ENCODE peak calls at places on chromosomes 13 and 19, in ten cellular contexts. L, Y, X, S, G, D, F, P, H and V are unnamed samples. For H3K27me3 and H3K4me1, the result is how much of the 10 kb centered on the place peaks cover.

GRCh38 chr13:54110597-54110996 is 1082.0 kb downstream of the OLFM4 start:
- DNase-seq in L (no peak), Y (no peak), X (no peak), S (no peak), G (no peak), D (no peak), F (no peak), P (no peak), H (no peak), V (no peak)

GRCh38 chr19:32928806-32929205 is 43.0 kb downstream of the CEP89 start:
- DNase-seq in L (no peak), Y (no peak), X (no peak), S (no peak), G (no peak), D (no peak), F (no peak), P (no peak), H (no peak), V (no peak)

GRCh38 chr19:19662866-19663291 is 597 bp downstream of the ATP13A1 start:
- DNase-seq in L (no peak), Y (no peak), X (no peak), S (no peak), G (no peak), D (peak), F (no peak), P (no peak), H (no peak), V (no peak)

GRCh38 chr13:25701304-25701703 is 329.5 kb downstream of the ATP8A2 start:
- DNase-seq in L (no peak), Y (no peak), X (no peak), S (no peak), G (no peak), D (no peak), F (no peak), P (no peak), H (no peak), V (no peak)

GRCh38 chr13:114157869-114158495 is 21.1 kb upstream of the CFAP97D2 start:
- DNase-seq in L (no peak), Y (no peak), X (no peak), S (no peak), G (no peak), D (no peak), F (no peak), P (peak), H (no peak), V (no peak)

GRCh38 chr19:12955996-12956395 is 1.0 kb downstream of the GADD45GIP1 start:
- DNase-seq in L (no peak), Y (no peak), X (no peak), S (no peak), G (no peak), D (no peak), F (no peak), P (no peak), H (no peak), V (no peak)

GRCh38 chr13:104006625-104007061 is 940.4 kb upstream of the SLC10A2 start:
- DNase-seq in L (no peak), Y (no peak), X (no peak), S (no peak), G (no peak), D (no peak), F (no peak), P (no peak), H (no peak), V (no peak)

GRCh38 chr13:30196025-30196424 is 111.3 kb downstream of the KATNAL1 start:
- DNase-seq in L (no peak), Y (no peak), X (peak), S (peak), G (peak), D (no peak), F (no peak), P (no peak), H (no peak), V (no peak)

GRCh38 chr13:40287428-40287827 is 379.0 kb downstream of the FOXO1 start:
- DNase-seq in L (no peak), Y (no peak), X (no peak), S (no peak), G (no peak), D (no peak), F (no peak), P (no peak), H (no peak), V (no peak)

GRCh38 chr19:15280915-15281683 is 48.9 kb upstream of the EPHX3 start:
- DNase-seq in L (no peak), Y (no peak), X (no peak), S (no peak), G (peak), D (peak), F (no peak), P (peak), H (no peak), V (peak)

GRCh38 chr13:99396446-99396845 is 89.2 kb upstream of the GPR183 start:
- DNase-seq in L (no peak), Y (no peak), X (no peak), S (no peak), G (no peak), D (no peak), F (no peak), P (no peak), H (no peak), V (no peak)

GRCh38 chr13:33855371-33855895 is 37.5 kb downstream of the RFC3 start:
- DNase-seq in L (no peak), Y (no peak), X (no peak), S (no peak), G (no peak), D (no peak), F (no peak), P (no peak), H (no peak), V (no peak)

GRCh38 chr13:109141716-109142115 is 512.3 kb downstream of the MYO16 start:
- DNase-seq in L (no peak), Y (no peak), X (no peak), S (no peak), G (no peak), D (no peak), F (no peak), P (no peak), H (no peak), V (no peak)

GRCh38 chr13:47472516-47472915 is 528.6 kb downstream of the SUCLA2 start:
- DNase-seq in L (no peak), Y (no peak), X (peak), S (no peak), G (no peak), D (no peak), F (no peak), P (no peak), H (no peak), V (no peak)

GRCh38 chr19:15248648-15249559 is 16.7 kb upstream of the EPHX3 start:
- DNase-seq in L (peak), Y (peak), X (no peak), S (no peak), G (no peak), D (peak), F (no peak), P (peak), H (no peak), V (peak)

GRCh38 chr13:27057817-27058216 is 113.8 kb downstream of the USP12 start:
- DNase-seq in L (no peak), Y (no peak), X (no peak), S (no peak), G (no peak), D (no peak), F (no peak), P (no peak), H (no peak), V (no peak)

GRCh38 chr19:5338661-5339469 is 1.7 kb downstream of the PTPRS start:
- DNase-seq in L (no peak), Y (no peak), X (no peak), S (peak), G (peak), D (no peak), F (no peak), P (no peak), H (no peak), V (no peak)
- H3K4me3 ChIP-seq in L (peak), Y (no peak), X (peak), S (peak), G (peak), D (no peak), F (peak), P (no peak), H (peak), V (no peak)

GRCh38 chr19:4570916-4571304 is 11.4 kb upstream of the SEMA6B start:
- DNase-seq in L (no peak), Y (no peak), X (no peak), S (no peak), G (no peak), D (no peak), F (no peak), P (no peak), H (no peak), V (no peak)

GRCh38 chr19:4575978-4576933 is 16.8 kb upstream of the SEMA6B start:
- DNase-seq in L (no peak), Y (peak), X (no peak), S (peak), G (no peak), D (peak), F (peak), P (peak), H (no peak), V (peak)

GRCh38 chr19:4571305-4571917 is 11.9 kb upstream of the SEMA6B start:
- DNase-seq in L (no peak), Y (no peak), X (no peak), S (no peak), G (no peak), D (no peak), F (no peak), P (no peak), H (no peak), V (no peak)

GRCh38 chr19:4575267-4575793 is 15.8 kb upstream of the SEMA6B start:
- DNase-seq in L (no peak), Y (no peak), X (peak), S (peak), G (no peak), D (peak), F (peak), P (peak), H (peak), V (peak)

GRCh38 chr19:4573682-4574081 is 14.2 kb upstream of the SEMA6B start:
- DNase-seq in L (no peak), Y (no peak), X (no peak), S (no peak), G (no peak), D (no peak), F (no peak), P (no peak), H (no peak), V (no peak)
- H3K27me3 ChIP-seq in L (under half), Y (under half), X (under half), S (under half), G (under half), D (under half), F (under half), P (under half), H (under half), V (under half)

DNA sequence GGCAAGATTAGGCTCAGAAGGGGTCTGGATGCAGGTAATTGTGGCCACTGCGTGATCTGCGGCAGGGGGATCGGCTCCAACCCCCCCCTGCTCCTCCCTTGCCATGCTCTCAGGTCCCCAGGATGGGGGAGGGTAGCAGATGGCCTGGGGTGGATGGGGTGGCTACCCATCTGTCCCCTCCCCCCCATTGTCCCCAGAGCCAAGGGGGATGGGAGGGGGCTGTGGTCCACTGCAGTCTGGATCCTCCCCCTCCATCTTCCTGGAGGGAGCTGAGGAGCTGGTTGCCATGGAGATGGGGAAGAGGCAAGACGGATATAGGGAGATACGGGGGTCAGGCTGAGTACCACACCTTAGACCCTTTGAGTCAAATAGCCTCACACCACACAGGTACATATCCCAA is 1.6 kb upstream of the NOVA2 start:
- DNase-seq in L (no peak), Y (no peak), X (no peak), S (no peak), G (no peak), D (no peak), F (no peak), P (no peak), H (no peak), V (no peak)
- H3K4me1 ChIP-seq in L (under half), Y (under half), X (under half), S (under half), G (under half), D (under half), F (under half), P (under half), H (under half), V (under half)

DNA sequence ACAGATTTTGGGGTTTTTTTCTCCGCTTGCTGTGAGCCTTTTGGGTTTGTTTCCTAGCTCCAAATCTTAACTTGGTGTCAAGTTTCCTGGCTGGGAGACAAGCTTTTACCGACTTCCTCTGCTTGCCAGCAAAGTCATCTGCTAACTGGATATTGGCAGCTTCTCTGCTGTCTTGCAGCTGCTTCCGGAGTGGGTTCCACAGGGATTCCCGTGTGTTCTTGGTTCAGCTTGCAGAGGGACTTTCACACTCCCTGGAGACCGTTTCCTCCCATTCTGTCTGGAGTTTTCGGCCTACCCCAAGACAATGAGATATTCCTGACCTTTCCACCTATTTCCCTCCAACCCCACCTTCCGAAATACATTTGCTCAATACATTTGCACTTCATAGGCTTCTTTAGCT is 2.2 kb upstream of the COLGALT1 start:
- DNase-seq in L (no peak), Y (no peak), X (no peak), S (no peak), G (no peak), D (peak), F (no peak), P (no peak), H (no peak), V (peak)
- H3K4me3 ChIP-seq in L (no peak), Y (no peak), X (no peak), S (no peak), G (no peak), D (no peak), F (no peak), P (no peak), H (no peak), V (no peak)

GRCh38 chr19:9913237-9914000 is 22.9 kb downstream of the OLFM2 start:
- DNase-seq in L (no peak), Y (no peak), X (no peak), S (peak), G (no peak), D (no peak), F (peak), P (no peak), H (no peak), V (no peak)

GRCh38 chr19:9914315-9915207 is 21.8 kb downstream of the OLFM2 start:
- DNase-seq in L (no peak), Y (peak), X (peak), S (peak), G (peak), D (peak), F (peak), P (peak), H (no peak), V (peak)

GRCh38 chr19:9914001-9914314 is 22.4 kb downstream of the OLFM2 start:
- DNase-seq in L (no peak), Y (no peak), X (no peak), S (peak), G (no peak), D (no peak), F (no peak), P (no peak), H (no peak), V (no peak)

GRCh38 chr19:9911524-9911923 is 24.8 kb downstream of the OLFM2 start:
- DNase-seq in L (no peak), Y (no peak), X (no peak), S (no peak), G (no peak), D (no peak), F (no peak), P (no peak), H (no peak), V (no peak)

GRCh38 chr19:9912551-9913236 is 23.6 kb downstream of the OLFM2 start:
- DNase-seq in L (no peak), Y (no peak), X (no peak), S (no peak), G (no peak), D (no peak), F (no peak), P (no peak), H (no peak), V (no peak)
- H3K27me3 ChIP-seq in L (under half), Y (under half), X (under half), S (under half), G (under half), D (under half), F (under half), P (under half), H (under half), V (half or more)

DNA sequence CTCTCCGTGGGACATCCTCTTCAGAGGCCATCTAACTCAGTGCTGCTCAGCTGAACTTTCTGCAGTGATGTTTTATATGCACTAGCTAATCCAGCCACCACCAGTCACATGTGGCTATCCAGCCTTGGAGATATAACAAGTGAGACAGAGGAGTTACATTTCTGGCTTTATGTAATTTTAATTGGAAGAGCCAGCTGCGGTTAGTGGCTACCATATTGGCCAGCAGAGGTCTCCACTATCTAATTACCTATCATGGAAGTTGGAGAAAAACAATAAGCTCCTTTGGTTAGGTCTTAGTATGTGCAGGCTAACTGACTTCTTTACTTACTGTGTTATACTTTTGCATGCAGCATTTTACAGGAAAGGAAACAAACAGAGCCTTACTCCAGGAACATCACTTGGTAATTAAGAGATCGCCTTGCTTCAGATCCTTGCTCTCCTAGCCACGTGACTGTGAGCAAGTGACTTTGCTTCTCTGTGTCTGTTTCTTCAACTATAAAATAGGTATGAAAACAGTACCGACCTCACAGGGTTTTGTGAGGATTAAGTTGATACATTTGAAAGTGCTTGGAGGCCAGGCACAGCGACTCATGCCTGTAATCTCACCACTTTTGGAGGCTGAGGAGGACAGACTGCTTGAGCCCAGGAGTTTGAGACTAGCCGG is 1.6 kb upstream of the KLK10 start:
- DNase-seq in L (no peak), Y (no peak), X (no peak), S (peak), G (peak), D (no peak), F (no peak), P (peak), H (no peak), V (no peak)
- H3K4me1 ChIP-seq in L (under half), Y (under half), X (under half), S (under half), G (under half), D (under half), F (under half), P (under half), H (under half), V (under half)

GRCh38 chr19:3178377-3178972 is at the start of gene S1PR4:
- DNase-seq in L (no peak), Y (peak), X (no peak), S (no peak), G (no peak), D (no peak), F (no peak), P (peak), H (no peak), V (no peak)

GRCh38 chr19:3176715-3177501 is 1.7 kb upstream of the S1PR4 start:
- DNase-seq in L (no peak), Y (peak), X (no peak), S (no peak), G (no peak), D (peak), F (no peak), P (peak), H (no peak), V (no peak)

GRCh38 chr19:3178973-3179738 is 587 bp downstream of the S1PR4 start:
- DNase-seq in L (no peak), Y (peak), X (no peak), S (peak), G (no peak), D (no peak), F (no peak), P (peak), H (no peak), V (no peak)

GRCh38 chr19:3175761-3176714 is 2.5 kb upstream of the S1PR4 start:
- DNase-seq in L (no peak), Y (peak), X (no peak), S (no peak), G (no peak), D (peak), F (no peak), P (peak), H (peak), V (no peak)

GRCh38 chr19:3179739-3180293 is 1.2 kb downstream of the S1PR4 start:
- DNase-seq in L (no peak), Y (peak), X (no peak), S (no peak), G (no peak), D (no peak), F (no peak), P (peak), H (no peak), V (no peak)
- H3K4me3 ChIP-seq in L (peak), Y (peak), X (no peak), S (no peak), G (no peak), D (peak), F (no peak), P (no peak), H (no peak), V (no peak)

GRCh38 chr13:38879278-38879677 is 111.4 kb downstream of the STOML3 start:
- DNase-seq in L (no peak), Y (no peak), X (no peak), S (no peak), G (no peak), D (no peak), F (no peak), P (no peak), H (no peak), V (no peak)
- H3K27me3 ChIP-seq in L (under half), Y (under half), X (under half), S (under half), G (under half), D (under half), F (under half), P (under half), H (under half), V (under half)

DNA sequence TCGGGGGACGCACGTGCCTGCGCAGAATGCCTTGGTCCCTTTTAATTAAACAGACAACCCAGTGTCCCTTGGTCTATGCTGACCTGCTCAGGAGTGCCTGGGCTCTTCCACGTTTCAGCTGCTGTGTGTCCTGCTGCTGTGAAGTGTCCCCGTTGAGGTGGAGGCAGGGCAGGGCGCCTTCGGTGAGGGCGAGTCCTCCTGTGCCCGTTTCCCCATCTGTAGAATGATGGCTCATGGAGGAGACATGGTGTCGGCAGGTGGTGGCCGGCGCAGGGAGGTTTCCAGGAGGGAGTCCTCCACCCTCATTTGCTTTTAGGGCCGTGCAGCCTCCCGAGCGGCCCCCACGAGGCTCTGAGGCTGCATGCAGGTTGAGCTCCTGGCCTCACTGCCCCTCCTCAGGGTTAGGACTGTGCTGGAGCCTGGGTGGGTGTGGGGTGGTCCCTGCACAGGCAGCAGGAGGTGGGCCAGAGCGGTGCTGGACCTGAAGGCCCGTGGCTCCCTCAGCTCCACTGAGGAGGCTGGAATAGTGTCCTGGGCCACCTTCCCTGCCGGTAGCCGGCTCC is 8.8 kb downstream of the STK11 start:
- DNase-seq in L (no peak), Y (no peak), X (no peak), S (no peak), G (no peak), D (no peak), F (no peak), P (no peak), H (no peak), V (no peak)
- H3K4me1 ChIP-seq in L (half or more), Y (half or more), X (half or more), S (under half), G (under half), D (under half), F (under half), P (under half), H (half or more), V (half or more)

GRCh38 chr19:35822579-35822978 is 9.9 kb upstream of the PRODH2 start:
- DNase-seq in L (no peak), Y (no peak), X (no peak), S (no peak), G (no peak), D (no peak), F (no peak), P (no peak), H (no peak), V (no peak)
- H3K4me3 ChIP-seq in L (no peak), Y (no peak), X (no peak), S (no peak), G (no peak), D (no peak), F (no peak), P (no peak), H (no peak), V (no peak)